ENCODE peak calls at places on chromosomes 1 and 21, in eight cellular contexts. S, U, X, F, I, R, E and H are unnamed samples.

GRCh38 chr21:44484498-44485253 is 29.4 kb downstream of the LRRC3 start:
- DNase-seq in S (no peak), U (no peak), R (no peak), F (no peak), I (no peak), X (no peak), E (no peak), H (no peak)

GRCh38 chr1:118461154-118461553 is 276.1 kb upstream of the SPAG17 start:
- DNase-seq in I (no peak), S (no peak), F (no peak), X (no peak), R (no peak), U (no peak), E (peak), H (no peak)

GRCh38 chr1:198935371-198935921 is 296.6 kb downstream of the PTPRC start:
- DNase-seq in F (peak), E (peak), S (peak), I (no peak), R (no peak), X (no peak), U (peak), H (no peak)

GRCh38 chr1:157201767-157202166 is 63.6 kb upstream of the ETV3 start:
- DNase-seq in U (no peak), E (no peak), I (no peak), X (no peak), F (no peak), R (no peak), S (no peak), H (no peak)

GRCh38 chr1:70204578-70204977 is 801 bp downstream of the LRRC40 start:
- DNase-seq in F (no peak), E (peak), X (no peak), U (no peak), I (no peak), S (no peak), R (no peak), H (no peak)

GRCh38 chr1:240611619-240612490 is at the start of gene GREM2:
- DNase-seq in E (peak), X (no peak), S (no peak), U (no peak), R (peak), I (no peak), F (peak), H (no peak)

GRCh38 chr1:206679738-206680211 is 4.9 kb upstream of the MAPKAPK2 start:
- DNase-seq in R (peak), F (no peak), I (peak), S (no peak), X (no peak), E (no peak), U (no peak), H (no peak)

GRCh38 chr1:34268311-34269042 is 91.8 kb downstream of the C1orf94 start:
- DNase-seq in I (no peak), U (no peak), E (no peak), S (no peak), R (no peak), X (no peak), F (no peak), H (no peak)